ENCODE peak calls at places on chromosomes 12 and 14, in six cellular contexts. W is upper lobe of right lung, B is colonic mucosa, M is Panc1, L is stomach, D is PC-3. R is an unnamed sample.

GRCh38 chr14:102320033-102320660 is 601 bp downstream of the ZNF839 start:
- DNase-seq in D (peak; percentile 32), W (peak; percentile 78), B (peak; percentile 48), L (peak; percentile 49), M (no peak), R (peak; percentile 77)

GRCh38 chr12:106893451-106893850 is 62.3 kb upstream of the TMEM263 start:
- DNase-seq in L (no peak), D (peak; percentile 39), B (no peak), W (no peak), M (peak; percentile 36), R (no peak)

GRCh38 chr12:90065301-90065801 is 356.7 kb upstream of the ATP2B1 start:
- DNase-seq in L (no peak), M (no peak), D (peak; percentile 4), B (no peak), W (no peak), R (no peak)

GRCh38 chr14:73786942-73787759 is 64.5 kb upstream of the PTGR2 start:
- DNase-seq in M (no peak), L (peak; percentile 75), D (peak; percentile 56), B (peak; percentile 66), W (peak; percentile 88), R (peak; percentile 81)

GRCh38 chr12:107670999-107671643 is 14.5 kb upstream of the PWP1 start:
- DNase-seq in L (peak; percentile 37), B (peak; percentile 32), M (no peak), D (peak; percentile 20), W (no peak), R (no peak)

GRCh38 chr14:58061581-58061980 is 90.4 kb downstream of the ARMH4 start:
- DNase-seq in M (no peak), W (no peak), L (no peak), B (no peak), D (no peak), R (no peak)

GRCh38 chr14:48582938-48583337 is 907.5 kb upstream of the MDGA2 start:
- DNase-seq in B (no peak), D (no peak), L (no peak), W (no peak), M (no peak), R (no peak)

GRCh38 chr12:95700316-95700785 is 90.2 kb downstream of the NTN4 start:
- DNase-seq in W (no peak), L (no peak), B (no peak), D (peak; percentile 84), M (no peak), R (peak; percentile 85)

GRCh38 chr14:54489318-54489683 is 521 bp upstream of the GMFB start:
- DNase-seq in D (no peak), M (no peak), W (no peak), B (no peak), L (no peak), R (no peak)

GRCh38 chr12:104930388-104931326 is 27.4 kb downstream of the SLC41A2 start:
- DNase-seq in W (no peak), M (no peak), B (no peak), D (peak; percentile 22), L (no peak), R (no peak)

GRCh38 chr12:12839886-12840285 is 26.7 kb downstream of the DDX47 start:
- DNase-seq in W (peak; percentile 70), L (peak; percentile 47), B (peak; percentile 88), D (peak; percentile 97), M (peak; percentile 65), R (peak; percentile 83)

GRCh38 chr12:62536546-62536945 is 69.9 kb downstream of the MON2 start:
- DNase-seq in D (no peak), L (no peak), W (no peak), B (no peak), M (no peak), R (no peak)

GRCh38 chr14:100219126-100219785 is 19.7 kb upstream of the YY1 start:
- DNase-seq in B (no peak), M (no peak), W (no peak), L (no peak), D (no peak), R (no peak)

GRCh38 chr12:131093971-131094830 is 140.5 kb downstream of the ADGRD1 start:
- DNase-seq in L (no peak), M (no peak), W (no peak), B (no peak), D (no peak), R (no peak)

GRCh38 chr12:49133014-49133413 is 1.8 kb upstream of the TUBA1B start:
- DNase-seq in B (no peak), W (no peak), M (no peak), D (no peak), L (no peak), R (no peak)

GRCh38 chr12:131862994-131863710 is 31.3 kb upstream of the ULK1 start:
- DNase-seq in D (no peak), L (no peak), M (no peak), W (no peak), B (no peak), R (no peak)

GRCh38 chr14:54600685-54601084 is 33.8 kb downstream of the SAMD4A start:
- DNase-seq in D (peak; percentile 46), W (no peak), B (no peak), M (no peak), L (no peak), R (no peak)

GRCh38 chr12:120737557-120738251 is 12.1 kb downstream of the ACADS start:
- DNase-seq in M (no peak), B (no peak), W (no peak), D (no peak), L (no peak), R (no peak)

GRCh38 chr14:68926236-68926635 is 52.9 kb downstream of the ACTN1 start:
- DNase-seq in W (no peak), B (no peak), L (no peak), M (no peak), D (peak; percentile 36), R (no peak)
- H3K27ac ChIP-seq in W (no peak overlapping the region), B (no peak overlapping the region), L (no peak overlapping the region), M (no peak overlapping the region), D (no peak overlapping the region), R (peak overlapping the region; percentile 93)

GRCh38 chr12:27709212-27709931 is 1.3 kb upstream of the MRPS35 start:
- DNase-seq in D (no peak), W (no peak), L (no peak), M (no peak), B (no peak), R (no peak)
- H3K4me3 ChIP-seq in D (peak overlapping the region; percentile 87), W (peak overlapping the region; percentile 96), L (peak overlapping the region; percentile 73), M (peak overlapping the region; percentile 90), B (peak overlapping the region; percentile 98), R (peak overlapping the region; percentile 81)

GRCh38 chr14:79100578-79100977 is 930.4 kb downstream of the NRXN3 start:
- DNase-seq in M (no peak), B (no peak), W (no peak), L (no peak), D (no peak), R (no peak)

GRCh38 chr14:79101388-79101787 is 931.2 kb downstream of the NRXN3 start:
- DNase-seq in L (no peak), W (no peak), M (no peak), B (no peak), D (no peak), R (no peak)

GRCh38 chr14:79098324-79098723 is 928.2 kb downstream of the NRXN3 start:
- DNase-seq in W (no peak), M (no peak), B (no peak), D (no peak), L (no peak), R (no peak)

GRCh38 chr14:79103764-79104163 is 933.6 kb downstream of the NRXN3 start:
- DNase-seq in B (no peak), D (no peak), W (no peak), L (no peak), M (no peak), R (no peak)
- H3K36me3 ChIP-seq in B (no peaks in the 10 kb centered on the region), D (no peaks in the 10 kb centered on the region), W (no peaks in the 10 kb centered on the region), L (no peaks in the 10 kb centered on the region), M (no peaks in the 10 kb centered on the region), R (no peaks in the 10 kb centered on the region)

GRCh38 chr14:50039120-50039517 is 77.3 kb downstream of the VCPKMT start:
- DNase-seq in L (no peak), M (no peak), B (no peak), W (no peak), D (no peak), R (no peak)

GRCh38 chr14:50038398-50039119 is 77.8 kb downstream of the VCPKMT start:
- DNase-seq in M (peak; percentile 67), D (peak; percentile 98), B (no peak), W (no peak), L (no peak), R (no peak)

GRCh38 chr14:50036637-50037036 is 79.7 kb downstream of the VCPKMT start:
- DNase-seq in W (no peak), B (no peak), M (no peak), L (no peak), D (no peak), R (no peak)

GRCh38 chr14:50037240-50037639 is 79.1 kb downstream of the VCPKMT start:
- DNase-seq in M (no peak), W (no peak), L (no peak), B (no peak), D (no peak), R (no peak)

GRCh38 chr14:50037837-50038236 is 78.5 kb downstream of the VCPKMT start:
- DNase-seq in B (no peak), L (no peak), M (no peak), D (no peak), W (peak; percentile 68), R (no peak)
- H3K27ac ChIP-seq in B (no peak overlapping the region), L (no peak overlapping the region), M (peak overlapping the region; percentile 68), D (peak overlapping the region; percentile 90), W (peak overlapping the region; percentile 59), R (no peak overlapping the region)

R was measured in ascending aorta.